ENCODE peak calls at places on chromosomes 6 and 20, in seven cellular contexts. One of them, this sample, is unnamed.
A peak's percentile ranks its signal among the peaks of the same experiment; 100 is the strongest.

GRCh38 chr6:160027076-160027475 is 58.2 kb downstream of the IGF2R start:
- DNase-seq in NT2/D1: no peak
- DNase-seq in germinal center: no peak
- DNase-seq in GM13977: no peak
- DNase-seq in right cardiac atrium: no peak
- DNase-seq in GDM1: no peak
- DNase-seq in right atrium auricular region: no peak
- DNase-seq in this sample: no peak

GRCh38 chr6:19320066-19320465 is 517.1 kb upstream of the ID4 start:
- DNase-seq in NT2/D1: no peak
- DNase-seq in germinal center: no peak
- DNase-seq in GM13977: no peak
- DNase-seq in right cardiac atrium: no peak
- DNase-seq in GDM1: no peak
- DNase-seq in right atrium auricular region: no peak
- DNase-seq in this sample: no peak

GRCh38 chr6:73985891-73986290 is 289.9 kb downstream of the CD109 start:
- DNase-seq in NT2/D1: no peak
- DNase-seq in germinal center: no peak
- DNase-seq in GM13977: no peak
- DNase-seq in right cardiac atrium: no peak
- DNase-seq in GDM1: no peak
- DNase-seq in right atrium auricular region: no peak
- DNase-seq in this sample: no peak

GRCh38 chr6:31664790-31665500 is at the start of gene GPANK1:
- DNase-seq in NT2/D1: peak; percentile 60
- DNase-seq in germinal center: peak; percentile 78
- DNase-seq in GM13977: peak; percentile 87
- DNase-seq in right cardiac atrium: peak; percentile 95
- DNase-seq in GDM1: peak; percentile 83
- DNase-seq in right atrium auricular region: peak; percentile 96
- DNase-seq in this sample: peak; percentile 69

GRCh38 chr6:170152989-170153388 is 137.9 kb downstream of the DLL1 start:
- DNase-seq in NT2/D1: peak; percentile 76
- DNase-seq in germinal center: no peak
- DNase-seq in GM13977: no peak
- DNase-seq in right cardiac atrium: peak; percentile 69
- DNase-seq in GDM1: no peak
- DNase-seq in right atrium auricular region: no peak
- DNase-seq in this sample: no peak

GRCh38 chr6:20577280-20577679 is 43.0 kb downstream of the CDKAL1 start:
- DNase-seq in NT2/D1: no peak
- DNase-seq in germinal center: no peak
- DNase-seq in GM13977: no peak
- DNase-seq in right cardiac atrium: no peak
- DNase-seq in GDM1: no peak
- DNase-seq in right atrium auricular region: no peak
- DNase-seq in this sample: peak; percentile 81

GRCh38 chr20:19405958-19406357 is 193.5 kb downstream of the SLC24A3 start:
- DNase-seq in NT2/D1: no peak
- DNase-seq in germinal center: no peak
- DNase-seq in GM13977: no peak
- DNase-seq in right cardiac atrium: no peak
- DNase-seq in GDM1: no peak
- DNase-seq in right atrium auricular region: no peak
- DNase-seq in this sample: no peak

GRCh38 chr6:169536446-169537170 is 165.2 kb downstream of the WDR27 start:
- DNase-seq in NT2/D1: no peak
- DNase-seq in germinal center: no peak
- DNase-seq in GM13977: no peak
- DNase-seq in right cardiac atrium: no peak
- DNase-seq in GDM1: no peak
- DNase-seq in right atrium auricular region: no peak
- DNase-seq in this sample: no peak

GRCh38 chr6:93679836-93680235 is 260.5 kb upstream of the EPHA7 start:
- DNase-seq in NT2/D1: no peak
- DNase-seq in germinal center: no peak
- DNase-seq in GM13977: no peak
- DNase-seq in right cardiac atrium: no peak
- DNase-seq in GDM1: no peak
- DNase-seq in right atrium auricular region: no peak
- DNase-seq in this sample: no peak

GRCh38 chr20:61791995-61792394 is 273.7 kb downstream of the TAF4 start:
- DNase-seq in NT2/D1: no peak
- DNase-seq in germinal center: no peak
- DNase-seq in GM13977: no peak
- DNase-seq in right cardiac atrium: no peak
- DNase-seq in GDM1: no peak
- DNase-seq in right atrium auricular region: no peak
- DNase-seq in this sample: no peak

GRCh38 chr6:37554480-37554819 is 54.8 kb upstream of the CCDC167 start:
- DNase-seq in NT2/D1: no peak
- DNase-seq in germinal center: no peak
- DNase-seq in GM13977: no peak
- DNase-seq in right cardiac atrium: no peak
- DNase-seq in GDM1: no peak
- DNase-seq in right atrium auricular region: no peak
- DNase-seq in this sample: no peak

GRCh38 chr6:79946773-79947190 is 571 bp downstream of the ELOVL4 start:
- DNase-seq in NT2/D1: peak; percentile 18
- DNase-seq in germinal center: peak; percentile 19
- DNase-seq in GM13977: no peak
- DNase-seq in right cardiac atrium: peak; percentile 41
- DNase-seq in GDM1: no peak
- DNase-seq in right atrium auricular region: no peak
- DNase-seq in this sample: no peak

GRCh38 chr6:32151131-32151884 is 431 bp downstream of the PRRT1 start:
- DNase-seq in NT2/D1: no peak
- DNase-seq in germinal center: no peak
- DNase-seq in GM13977: no peak
- DNase-seq in right cardiac atrium: peak; percentile 27
- DNase-seq in GDM1: no peak
- DNase-seq in right atrium auricular region: no peak
- DNase-seq in this sample: peak; percentile 97

GRCh38 chr6:42304313-42304712 is 86.7 kb upstream of the MRPS10 start:
- DNase-seq in NT2/D1: no peak
- DNase-seq in germinal center: no peak
- DNase-seq in GM13977: no peak
- DNase-seq in right cardiac atrium: no peak
- DNase-seq in GDM1: no peak
- DNase-seq in right atrium auricular region: no peak
- DNase-seq in this sample: peak; percentile 84